ENCODE peak calls at places on chromosomes 11 and 22, in five cellular contexts. Y is NT2/D1, Z is HEK293T, K is GM12878, F is H1. V is an unnamed sample.

GRCh38 chr22:39204216-39204615 is 40.6 kb downstream of the PDGFB start:
- DNase-seq in Y (no peak), K (no peak), Z (no peak), F (no peak), V (no peak)

GRCh38 chr22:32904044-32904443 is 102.5 kb downstream of the TIMP3 start:
- DNase-seq in F (no peak), K (no peak), Y (peak), Z (peak), V (peak)

GRCh38 chr11:120811731-120812130 is 212.2 kb upstream of the TBCEL start:
- DNase-seq in Z (no peak), F (no peak), K (no peak), Y (no peak), V (no peak)

GRCh38 chr11:124717421-124717785 is 22.3 kb upstream of the NRGN start:
- DNase-seq in K (no peak), Z (no peak), F (no peak), Y (no peak), V (no peak)

GRCh38 chr11:5242933-5243844 is 6.5 kb downstream of the HBG1 start:
- DNase-seq in F (no peak), K (no peak), Z (no peak), Y (no peak), V (no peak)

GRCh38 chr11:122234257-122234656 is 118.2 kb upstream of the BLID start:
- DNase-seq in K (no peak), Z (no peak), F (no peak), Y (no peak), V (no peak)

GRCh38 chr11:123184531-123184930 is 10.5 kb downstream of the CLMP start:
- DNase-seq in Y (no peak), K (no peak), Z (no peak), F (no peak), V (no peak)

GRCh38 chr11:83047515-83048225 is 24.0 kb downstream of the RAB30 start:
- DNase-seq in Y (no peak), K (no peak), F (no peak), Z (no peak), V (no peak)

GRCh38 chr22:31155425-31155824 is 4.6 kb upstream of the RNF185 start:
- DNase-seq in Y (no peak), F (no peak), K (no peak), Z (no peak), V (no peak)

GRCh38 chr11:119773016-119773415 is 44.0 kb upstream of the NECTIN1 start:
- DNase-seq in Y (no peak), F (no peak), K (no peak), Z (no peak), V (no peak)

GRCh38 chr11:16986434-16987204 is 27.6 kb downstream of the PLEKHA7 start:
- DNase-seq in K (peak), Y (no peak), F (no peak), Z (peak), V (no peak)

GRCh38 chr11:90220391-90220790 is 2.5 kb downstream of the CHORDC1 start:
- DNase-seq in K (no peak), Z (no peak), Y (no peak), F (no peak), V (no peak)

GRCh38 chr11:119983240-119983732 is 154.6 kb downstream of the TRIM29 start:
- DNase-seq in Z (no peak), Y (no peak), F (no peak), K (no peak), V (no peak)

GRCh38 chr11:71154406-71154805 is 98.0 kb downstream of the SHANK2 start:
- DNase-seq in Y (no peak), K (no peak), Z (no peak), F (no peak), V (no peak)

GRCh38 chr22:48336339-48337060 is 1491.2 kb downstream of the BRD1 start:
- DNase-seq in Y (no peak), Z (no peak), F (no peak), K (no peak), V (no peak)

GRCh38 chr11:113673566-113674396 is 32.3 kb downstream of the TMPRSS5 start:
- DNase-seq in Y (no peak), Z (no peak), K (no peak), F (no peak), V (no peak)

GRCh38 chr11:64854157-64854533 is 9.7 kb upstream of the CDC42BPG start:
- DNase-seq in F (no peak), K (no peak), Z (no peak), Y (no peak), V (no peak)

GRCh38 chr11:33691051-33691864 is 9.4 kb downstream of the C11orf91 start:
- DNase-seq in F (no peak), Z (no peak), K (no peak), Y (no peak), V (peak)

GRCh38 chr11:67031791-67032561 is 9.0 kb downstream of the SYT12 start:
- DNase-seq in Z (no peak), Y (no peak), F (no peak), K (no peak), V (no peak)

GRCh38 chr11:35585411-35585810 is 32.8 kb upstream of the FJX1 start:
- DNase-seq in Y (no peak), K (no peak), F (no peak), Z (no peak), V (no peak)

GRCh38 chr22:43625242-43625641 is 186.9 kb downstream of the EFCAB6 start:
- DNase-seq in K (no peak), Z (no peak), F (no peak), Y (no peak), V (no peak)

GRCh38 chr11:103294516-103294915 is 185.3 kb downstream of the DYNC2H1 start:
- DNase-seq in F (no peak), K (no peak), Y (no peak), Z (no peak), V (no peak)

GRCh38 chr11:57638005-57638760 is 11.5 kb downstream of the YPEL4 start:
- DNase-seq in Y (peak), K (no peak), F (peak), Z (no peak), V (peak)

GRCh38 chr11:13465909-13466371 is 2.9 kb upstream of the BTBD10 start:
- DNase-seq in Z (peak), Y (no peak), K (no peak), F (no peak), V (peak)

GRCh38 chr11:130124096-130124495 is 35.5 kb upstream of the ST14 start:
- DNase-seq in Z (no peak), Y (no peak), F (no peak), K (no peak), V (peak)
- TF ChIP-seq SUZ12 in Z (no peak), Y (no peak), F (no peak), K (no peak), V (no peak)

DNA sequence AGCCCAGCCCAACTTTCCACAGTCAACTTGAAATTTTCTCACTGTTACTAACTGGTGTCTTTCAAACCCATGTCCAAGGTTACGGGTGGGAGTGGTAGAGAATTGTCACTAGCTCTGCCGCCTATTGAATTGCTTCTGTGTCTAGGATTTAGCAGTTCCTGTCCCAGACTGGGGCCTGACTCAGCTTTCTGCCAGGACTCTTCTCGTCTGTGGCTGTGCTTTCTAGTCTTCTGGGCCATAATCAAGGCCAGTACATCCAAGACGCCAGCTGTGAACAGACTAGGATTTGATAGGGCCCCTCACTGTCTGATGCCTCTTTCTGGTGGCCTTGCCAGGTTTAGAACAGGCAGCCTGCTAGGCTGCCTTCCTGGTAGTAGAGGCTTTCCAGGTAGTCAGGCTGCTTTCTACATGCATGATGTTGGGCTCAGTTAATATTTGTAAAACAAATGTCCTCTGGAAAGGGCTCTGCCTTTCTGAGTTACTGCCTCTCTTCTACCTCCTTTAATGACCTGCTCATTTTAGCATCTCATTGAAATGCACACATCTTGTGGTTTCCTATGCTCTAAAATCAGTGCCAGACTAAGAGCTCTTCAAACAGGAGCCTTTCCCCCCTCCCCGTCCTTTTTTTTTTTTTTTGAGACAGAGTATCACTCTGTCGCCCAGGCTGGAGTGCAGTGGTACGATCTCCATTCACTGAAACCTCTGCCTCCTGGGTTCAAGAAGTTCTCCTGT is 13.1 kb upstream of the HIKESHI start:
- DNase-seq in Z (no peak), Y (no peak), F (no peak), K (no peak), V (no peak)
- TF ChIP-seq SUZ12 in Z (no peak), Y (no peak), F (no peak), K (no peak), V (no peak)

GRCh38 chr11:47464479-47464878 is 15.5 kb upstream of the RAPSN start:
- DNase-seq in Y (no peak), Z (no peak), K (no peak), F (no peak), V (no peak)

GRCh38 chr11:47468598-47469214 is 19.8 kb upstream of the RAPSN start:
- DNase-seq in K (no peak), Z (no peak), F (no peak), Y (no peak), V (no peak)

GRCh38 chr11:47467372-47467771 is 18.4 kb upstream of the RAPSN start:
- DNase-seq in Z (no peak), K (no peak), F (no peak), Y (no peak), V (no peak)

GRCh38 chr11:47466701-47467250 is 17.8 kb upstream of the RAPSN start:
- DNase-seq in Z (no peak), F (no peak), Y (no peak), K (no peak), V (no peak)

GRCh38 chr11:47466201-47466600 is 17.3 kb upstream of the RAPSN start:
- DNase-seq in F (no peak), K (no peak), Z (no peak), Y (no peak), V (no peak)
- TF ChIP-seq SUZ12 in F (no peak), K (no peak), Z (no peak), Y (no peak), V (no peak)

GRCh38 chr11:10396771-10397170 is 58.3 kb upstream of the AMPD3 start:
- DNase-seq in Y (no peak), K (no peak), F (no peak), Z (no peak), V (no peak)
- TF ChIP-seq SUZ12 in Y (no peak), K (no peak), F (no peak), Z (no peak), V (no peak)

DNA sequence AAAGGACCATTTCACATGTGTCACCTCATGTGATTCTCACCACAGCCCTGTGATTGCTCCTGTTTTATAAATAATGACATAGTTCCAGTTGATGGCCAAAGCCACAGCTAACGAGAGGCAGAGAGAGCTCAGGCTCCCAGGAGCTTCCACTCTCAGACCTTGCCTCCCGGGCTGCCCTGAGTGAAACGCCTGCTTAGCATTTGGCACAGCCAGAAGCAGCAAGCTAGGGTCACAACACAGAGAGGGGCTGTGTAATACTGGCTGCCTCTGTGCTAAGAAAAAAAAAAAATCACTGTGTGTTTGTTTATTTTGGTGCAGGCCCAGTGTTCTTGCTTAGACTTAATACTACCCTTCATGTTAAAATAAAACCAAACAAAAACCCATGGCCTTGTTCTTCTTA is 5.8 kb downstream of the TMEM121B start:
- DNase-seq in Y (no peak), Z (no peak), F (no peak), K (no peak), V (no peak)
- TF ChIP-seq SUZ12 in Y (no peak), Z (no peak), F (no peak), K (no peak), V (no peak)

GRCh38 chr22:24105018-24105360 is 76.3 kb upstream of the SUSD2 start:
- DNase-seq in F (no peak), Y (no peak), K (no peak), Z (no peak), V (no peak)

GRCh38 chr22:24106385-24107381 is 74.6 kb upstream of the SUSD2 start:
- DNase-seq in F (no peak), K (peak), Y (no peak), Z (no peak), V (no peak)

GRCh38 chr22:24105661-24106060 is 75.6 kb upstream of the SUSD2 start:
- DNase-seq in Z (no peak), Y (no peak), K (no peak), F (no peak), V (no peak)

GRCh38 chr22:24102366-24103200 is 78.7 kb upstream of the SUSD2 start:
- DNase-seq in F (no peak), Y (no peak), Z (no peak), K (no peak), V (no peak)

DNA sequence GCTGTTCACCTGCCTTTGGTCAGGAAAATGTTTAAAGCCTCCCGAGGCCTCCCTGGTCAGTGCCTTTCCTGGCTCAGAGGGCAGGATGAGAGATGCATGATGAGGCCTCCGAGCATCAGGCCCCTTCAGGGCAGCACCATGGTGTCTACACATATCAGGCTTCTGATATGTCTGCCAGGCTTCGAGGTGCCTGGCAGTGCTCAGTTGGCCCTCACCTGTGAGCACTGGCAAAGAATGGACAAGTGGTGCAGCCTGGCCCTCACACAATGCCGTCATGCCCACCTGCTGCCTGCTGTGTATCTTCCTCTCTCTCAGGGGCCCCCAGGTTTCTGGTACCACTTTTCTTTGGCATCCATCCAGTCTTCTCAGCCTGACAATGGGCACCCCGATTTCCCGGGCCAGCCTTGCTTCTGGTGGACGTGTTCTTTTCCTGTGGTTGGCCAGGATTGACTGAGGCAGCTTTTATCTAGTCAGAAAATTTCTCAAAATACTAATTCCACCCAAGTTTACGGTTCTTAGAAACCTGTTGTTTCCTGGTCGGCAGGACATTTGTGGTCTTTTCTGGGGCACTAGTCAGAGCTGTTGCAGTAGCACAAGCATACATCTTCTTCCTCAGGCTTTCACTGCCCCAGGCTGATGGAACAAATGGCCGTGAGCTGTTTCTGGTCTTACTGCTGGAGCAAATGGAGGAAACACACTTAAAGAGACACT is 76.8 kb upstream of the SUSD2 start:
- DNase-seq in K (no peak), Y (no peak), Z (no peak), F (no peak), V (no peak)
- TF ChIP-seq SUZ12 in K (no peak), Y (no peak), Z (no peak), F (no peak), V (no peak)

GRCh38 chr11:72844356-72844755 is 30.1 kb downstream of the ATG16L2 start:
- DNase-seq in Z (no peak), Y (no peak), K (no peak), F (no peak), V (no peak)

GRCh38 chr11:72850832-72851231 is 36.6 kb downstream of the ATG16L2 start:
- DNase-seq in Z (no peak), K (no peak), F (no peak), Y (no peak), V (no peak)

GRCh38 chr11:72851726-72852125 is 37.5 kb downstream of the ATG16L2 start:
- DNase-seq in Y (no peak), Z (no peak), F (no peak), K (no peak), V (no peak)

DNA sequence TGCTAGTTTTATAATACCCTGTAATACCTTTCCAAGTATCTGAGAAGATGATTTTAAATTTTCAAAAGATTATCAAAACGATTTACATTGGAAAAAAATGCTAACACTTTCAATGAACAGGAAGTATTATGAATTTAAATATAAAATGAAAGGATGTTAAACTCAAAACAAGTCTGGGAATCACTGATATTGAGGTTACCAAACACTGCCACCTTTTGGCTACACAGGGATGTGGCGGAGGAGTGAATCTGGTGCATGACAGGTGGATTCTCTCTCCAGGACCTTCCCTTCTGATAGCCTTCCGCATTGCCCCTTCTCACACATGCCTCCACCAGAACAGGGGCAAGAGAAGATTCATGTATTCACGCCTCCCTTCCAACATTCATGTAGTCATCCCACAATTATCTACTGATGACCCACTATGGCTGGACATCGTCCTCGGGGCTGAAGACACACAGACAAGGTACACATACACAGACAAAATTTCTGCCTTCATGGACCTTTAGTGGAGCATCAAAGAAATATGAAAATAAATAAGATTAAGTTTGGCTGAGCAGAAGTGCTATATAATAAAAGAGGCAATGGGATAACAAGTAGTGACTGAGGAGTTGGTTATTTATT is 34.7 kb downstream of the ATG16L2 start:
- DNase-seq in Y (peak), F (no peak), K (no peak), Z (peak), V (peak)
- TF ChIP-seq SUZ12 in Y (no peak), F (no peak), K (no peak), Z (no peak), V (no peak)

GRCh38 chr11:81222491-81222890 is 1511.2 kb downstream of the FAM181B start:
- DNase-seq in K (no peak), Y (no peak), Z (no peak), F (no peak), V (no peak)
- TF ChIP-seq SUZ12 in K (no peak), Y (no peak), Z (no peak), F (no peak), V (no peak)